ENCODE peak calls at places on chromosomes 16 and 17, in ten cellular contexts. One of them, this sample, is unnamed.

GRCh38 chr16:46688657-46689491 is at the start of gene VPS35:
- DNase-seq in stimulated activated CD4-positive, alpha-beta T cell treated with anti-CD3 and anti-CD28 coated beads, Interleukin-4, amount 100 ng/mL, for 4 hours: peak; percentile 99
- DNase-seq in cerebellar nuclear complex: peak; percentile 96
- DNase-seq in stomach: peak; percentile 100
- DNase-seq in stimulated activated CD8-positive, alpha-beta memory T cell treated with anti-CD3 and anti-CD28 coated beads, Interleukin-2, amount 100 ng/mL, for 1 hour: peak; percentile 100
- DNase-seq in cardiac muscle cell: peak; percentile 100
- DNase-seq in GM19239: peak; percentile 78
- DNase-seq in DMS53: peak; percentile 99
- DNase-seq in T-helper 9 cell: peak; percentile 100
- DNase-seq in NCI-H1092 treated with DMSO at 0.1 percent for 48 hours: peak; percentile 100
- DNase-seq in this sample: peak; percentile 91

GRCh38 chr16:84883301-84883700 is 63.5 kb downstream of the CRISPLD2 start:
- DNase-seq in stimulated activated CD4-positive, alpha-beta T cell treated with anti-CD3 and anti-CD28 coated beads, Interleukin-4, amount 100 ng/mL, for 4 hours: no peak
- DNase-seq in cerebellar nuclear complex: no peak
- DNase-seq in stomach: no peak
- DNase-seq in stimulated activated CD8-positive, alpha-beta memory T cell treated with anti-CD3 and anti-CD28 coated beads, Interleukin-2, amount 100 ng/mL, for 1 hour: no peak
- DNase-seq in cardiac muscle cell: no peak
- DNase-seq in GM19239: no peak
- DNase-seq in DMS53: no peak
- DNase-seq in T-helper 9 cell: no peak
- DNase-seq in NCI-H1092 treated with DMSO at 0.1 percent for 48 hours: no peak
- DNase-seq in this sample: no peak

GRCh38 chr16:324451-325334 is 27.8 kb downstream of the AXIN1 start:
- DNase-seq in stimulated activated CD4-positive, alpha-beta T cell treated with anti-CD3 and anti-CD28 coated beads, Interleukin-4, amount 100 ng/mL, for 4 hours: peak; percentile 53
- DNase-seq in cerebellar nuclear complex: no peak
- DNase-seq in stomach: no peak
- DNase-seq in stimulated activated CD8-positive, alpha-beta memory T cell treated with anti-CD3 and anti-CD28 coated beads, Interleukin-2, amount 100 ng/mL, for 1 hour: peak; percentile 30
- DNase-seq in cardiac muscle cell: no peak
- DNase-seq in GM19239: peak; percentile 68
- DNase-seq in DMS53: no peak
- DNase-seq in T-helper 9 cell: peak; percentile 75
- DNase-seq in NCI-H1092 treated with DMSO at 0.1 percent for 48 hours: no peak
- DNase-seq in this sample: no peak

GRCh38 chr16:57798953-57799618 is 3.2 kb downstream of the KIFC3 start:
- DNase-seq in stimulated activated CD4-positive, alpha-beta T cell treated with anti-CD3 and anti-CD28 coated beads, Interleukin-4, amount 100 ng/mL, for 4 hours: no peak
- DNase-seq in cerebellar nuclear complex: no peak
- DNase-seq in stomach: peak; percentile 43
- DNase-seq in stimulated activated CD8-positive, alpha-beta memory T cell treated with anti-CD3 and anti-CD28 coated beads, Interleukin-2, amount 100 ng/mL, for 1 hour: no peak
- DNase-seq in cardiac muscle cell: no peak
- DNase-seq in GM19239: no peak
- DNase-seq in DMS53: peak; percentile 92
- DNase-seq in T-helper 9 cell: no peak
- DNase-seq in NCI-H1092 treated with DMSO at 0.1 percent for 48 hours: peak; percentile 57
- DNase-seq in this sample: no peak

GRCh38 chr17:29630630-29631193 is 8.0 kb upstream of the CORO6 start:
- DNase-seq in stimulated activated CD4-positive, alpha-beta T cell treated with anti-CD3 and anti-CD28 coated beads, Interleukin-4, amount 100 ng/mL, for 4 hours: no peak
- DNase-seq in cerebellar nuclear complex: no peak
- DNase-seq in stomach: no peak
- DNase-seq in stimulated activated CD8-positive, alpha-beta memory T cell treated with anti-CD3 and anti-CD28 coated beads, Interleukin-2, amount 100 ng/mL, for 1 hour: no peak
- DNase-seq in cardiac muscle cell: no peak
- DNase-seq in GM19239: no peak
- DNase-seq in DMS53: no peak
- DNase-seq in T-helper 9 cell: no peak
- DNase-seq in NCI-H1092 treated with DMSO at 0.1 percent for 48 hours: no peak
- DNase-seq in this sample: no peak

GRCh38 chr16:70688266-70688742 is 2.5 kb upstream of the MTSS2 start:
- DNase-seq in stimulated activated CD4-positive, alpha-beta T cell treated with anti-CD3 and anti-CD28 coated beads, Interleukin-4, amount 100 ng/mL, for 4 hours: no peak
- DNase-seq in cerebellar nuclear complex: peak; percentile 65
- DNase-seq in stomach: peak; percentile 57
- DNase-seq in stimulated activated CD8-positive, alpha-beta memory T cell treated with anti-CD3 and anti-CD28 coated beads, Interleukin-2, amount 100 ng/mL, for 1 hour: no peak
- DNase-seq in cardiac muscle cell: peak; percentile 68
- DNase-seq in GM19239: no peak
- DNase-seq in DMS53: peak; percentile 8
- DNase-seq in T-helper 9 cell: no peak
- DNase-seq in NCI-H1092 treated with DMSO at 0.1 percent for 48 hours: peak; percentile 38
- DNase-seq in this sample: no peak

GRCh38 chr17:2647961-2648360 is 54.5 kb downstream of the PAFAH1B1 start:
- DNase-seq in stimulated activated CD4-positive, alpha-beta T cell treated with anti-CD3 and anti-CD28 coated beads, Interleukin-4, amount 100 ng/mL, for 4 hours: no peak
- DNase-seq in cerebellar nuclear complex: no peak
- DNase-seq in stomach: no peak
- DNase-seq in stimulated activated CD8-positive, alpha-beta memory T cell treated with anti-CD3 and anti-CD28 coated beads, Interleukin-2, amount 100 ng/mL, for 1 hour: no peak
- DNase-seq in cardiac muscle cell: no peak
- DNase-seq in GM19239: no peak
- DNase-seq in DMS53: no peak
- DNase-seq in T-helper 9 cell: no peak
- DNase-seq in NCI-H1092 treated with DMSO at 0.1 percent for 48 hours: no peak
- DNase-seq in this sample: no peak

GRCh38 chr16:44655-45054 is 8.8 kb downstream of the POLR3K start:
- DNase-seq in stimulated activated CD4-positive, alpha-beta T cell treated with anti-CD3 and anti-CD28 coated beads, Interleukin-4, amount 100 ng/mL, for 4 hours: no peak
- DNase-seq in cerebellar nuclear complex: no peak
- DNase-seq in stomach: no peak
- DNase-seq in stimulated activated CD8-positive, alpha-beta memory T cell treated with anti-CD3 and anti-CD28 coated beads, Interleukin-2, amount 100 ng/mL, for 1 hour: no peak
- DNase-seq in cardiac muscle cell: no peak
- DNase-seq in GM19239: no peak
- DNase-seq in DMS53: no peak
- DNase-seq in T-helper 9 cell: no peak
- DNase-seq in NCI-H1092 treated with DMSO at 0.1 percent for 48 hours: no peak
- DNase-seq in this sample: no peak

GRCh38 chr16:66592814-66593213 is 11.7 kb upstream of the CMTM3 start:
- DNase-seq in stimulated activated CD4-positive, alpha-beta T cell treated with anti-CD3 and anti-CD28 coated beads, Interleukin-4, amount 100 ng/mL, for 4 hours: no peak
- DNase-seq in cerebellar nuclear complex: no peak
- DNase-seq in stomach: no peak
- DNase-seq in stimulated activated CD8-positive, alpha-beta memory T cell treated with anti-CD3 and anti-CD28 coated beads, Interleukin-2, amount 100 ng/mL, for 1 hour: no peak
- DNase-seq in cardiac muscle cell: no peak
- DNase-seq in GM19239: no peak
- DNase-seq in DMS53: no peak
- DNase-seq in T-helper 9 cell: no peak
- DNase-seq in NCI-H1092 treated with DMSO at 0.1 percent for 48 hours: no peak
- DNase-seq in this sample: no peak

GRCh38 chr16:70691223-70692129 is 5.6 kb upstream of the MTSS2 start:
- DNase-seq in stimulated activated CD4-positive, alpha-beta T cell treated with anti-CD3 and anti-CD28 coated beads, Interleukin-4, amount 100 ng/mL, for 4 hours: no peak
- DNase-seq in cerebellar nuclear complex: peak; percentile 94
- DNase-seq in stomach: peak; percentile 52
- DNase-seq in stimulated activated CD8-positive, alpha-beta memory T cell treated with anti-CD3 and anti-CD28 coated beads, Interleukin-2, amount 100 ng/mL, for 1 hour: no peak
- DNase-seq in cardiac muscle cell: peak; percentile 55
- DNase-seq in GM19239: no peak
- DNase-seq in DMS53: peak; percentile 20
- DNase-seq in T-helper 9 cell: no peak
- DNase-seq in NCI-H1092 treated with DMSO at 0.1 percent for 48 hours: no peak
- DNase-seq in this sample: no peak

GRCh38 chr16:86665319-86665675 is 86.9 kb downstream of the FOXL1 start:
- DNase-seq in stimulated activated CD4-positive, alpha-beta T cell treated with anti-CD3 and anti-CD28 coated beads, Interleukin-4, amount 100 ng/mL, for 4 hours: no peak
- DNase-seq in cerebellar nuclear complex: no peak
- DNase-seq in stomach: no peak
- DNase-seq in stimulated activated CD8-positive, alpha-beta memory T cell treated with anti-CD3 and anti-CD28 coated beads, Interleukin-2, amount 100 ng/mL, for 1 hour: no peak
- DNase-seq in cardiac muscle cell: no peak
- DNase-seq in GM19239: no peak
- DNase-seq in DMS53: no peak
- DNase-seq in T-helper 9 cell: no peak
- DNase-seq in NCI-H1092 treated with DMSO at 0.1 percent for 48 hours: no peak
- DNase-seq in this sample: no peak

GRCh38 chr16:75472908-75473877 is 8.7 kb upstream of the TMEM170A start:
- DNase-seq in stimulated activated CD4-positive, alpha-beta T cell treated with anti-CD3 and anti-CD28 coated beads, Interleukin-4, amount 100 ng/mL, for 4 hours: no peak
- DNase-seq in cerebellar nuclear complex: no peak
- DNase-seq in stomach: no peak
- DNase-seq in stimulated activated CD8-positive, alpha-beta memory T cell treated with anti-CD3 and anti-CD28 coated beads, Interleukin-2, amount 100 ng/mL, for 1 hour: no peak
- DNase-seq in cardiac muscle cell: no peak
- DNase-seq in GM19239: no peak
- DNase-seq in DMS53: no peak
- DNase-seq in T-helper 9 cell: no peak
- DNase-seq in NCI-H1092 treated with DMSO at 0.1 percent for 48 hours: no peak
- DNase-seq in this sample: no peak

GRCh38 chr17:74493381-74493833 is 27.0 kb downstream of the CD300A start:
- DNase-seq in stimulated activated CD4-positive, alpha-beta T cell treated with anti-CD3 and anti-CD28 coated beads, Interleukin-4, amount 100 ng/mL, for 4 hours: peak; percentile 55
- DNase-seq in cerebellar nuclear complex: peak; percentile 41
- DNase-seq in stomach: peak; percentile 78
- DNase-seq in stimulated activated CD8-positive, alpha-beta memory T cell treated with anti-CD3 and anti-CD28 coated beads, Interleukin-2, amount 100 ng/mL, for 1 hour: no peak
- DNase-seq in cardiac muscle cell: peak; percentile 77
- DNase-seq in GM19239: peak; percentile 60
- DNase-seq in DMS53: peak; percentile 81
- DNase-seq in T-helper 9 cell: peak; percentile 58
- DNase-seq in NCI-H1092 treated with DMSO at 0.1 percent for 48 hours: peak; percentile 49
- DNase-seq in this sample: peak; percentile 77

GRCh38 chr17:34300652-34301390 is 15.3 kb downstream of the CCL11 start:
- DNase-seq in stimulated activated CD4-positive, alpha-beta T cell treated with anti-CD3 and anti-CD28 coated beads, Interleukin-4, amount 100 ng/mL, for 4 hours: no peak
- DNase-seq in cerebellar nuclear complex: no peak
- DNase-seq in stomach: no peak
- DNase-seq in stimulated activated CD8-positive, alpha-beta memory T cell treated with anti-CD3 and anti-CD28 coated beads, Interleukin-2, amount 100 ng/mL, for 1 hour: no peak
- DNase-seq in cardiac muscle cell: no peak
- DNase-seq in GM19239: no peak
- DNase-seq in DMS53: no peak
- DNase-seq in T-helper 9 cell: no peak
- DNase-seq in NCI-H1092 treated with DMSO at 0.1 percent for 48 hours: no peak
- DNase-seq in this sample: no peak

GRCh38 chr16:7014756-7015155 is 317.9 kb upstream of the RBFOX1 start:
- DNase-seq in stimulated activated CD4-positive, alpha-beta T cell treated with anti-CD3 and anti-CD28 coated beads, Interleukin-4, amount 100 ng/mL, for 4 hours: no peak
- DNase-seq in cerebellar nuclear complex: no peak
- DNase-seq in stomach: no peak
- DNase-seq in stimulated activated CD8-positive, alpha-beta memory T cell treated with anti-CD3 and anti-CD28 coated beads, Interleukin-2, amount 100 ng/mL, for 1 hour: no peak
- DNase-seq in cardiac muscle cell: no peak
- DNase-seq in GM19239: no peak
- DNase-seq in DMS53: no peak
- DNase-seq in T-helper 9 cell: no peak
- DNase-seq in NCI-H1092 treated with DMSO at 0.1 percent for 48 hours: no peak
- DNase-seq in this sample: no peak